ENCODE peak calls at places on chromosomes 3 and 15, in eight cellular contexts. X is ovary, J is heart left ventricle, Y is osteocyte, T is fibroblast of pulmonary artery, H is fibroblast of the aortic adventitia, D is breast epithelium, F is PC-3. Z is an unnamed sample.

GRCh38 chr15:85047271-85047948 is 65.8 kb downstream of the PDE8A start:
- DNase-seq in X (peak), J (peak), Y (no peak), T (peak), H (peak), D (no peak), F (peak), Z (no peak)

GRCh38 chr3:146813496-146813895 is 208.3 kb upstream of the PLSCR5 start:
- DNase-seq in X (no peak), J (no peak), Y (no peak), T (no peak), H (peak), D (no peak), F (no peak), Z (no peak)

GRCh38 chr3:192957441-192957951 is 39.8 kb upstream of the MB21D2 start:
- DNase-seq in X (peak), J (peak), Y (no peak), T (peak), H (peak), D (no peak), F (peak), Z (no peak)

GRCh38 chr3:169836058-169836941 is 23.6 kb upstream of the LRRC34 start:
- DNase-seq in X (no peak), J (no peak), Y (no peak), T (peak), H (no peak), D (no peak), F (no peak), Z (peak)

GRCh38 chr15:79943820-79944219 is 27.2 kb downstream of the BCL2A1 start:
- DNase-seq in X (no peak), J (no peak), Y (no peak), T (peak), H (peak), D (no peak), F (no peak), Z (peak)

GRCh38 chr3:57756528-57757401 is 656 bp downstream of the SLMAP start:
- DNase-seq in X (peak), J (peak), Y (no peak), T (peak), H (peak), D (peak), F (peak), Z (peak)

GRCh38 chr3:128922804-128923459 is 43.5 kb downstream of the ACAD9 start:
- DNase-seq in X (no peak), J (no peak), Y (peak), T (no peak), H (no peak), D (no peak), F (no peak), Z (no peak)

GRCh38 chr15:91548588-91548987 is 304.9 kb upstream of the SLCO3A1 start:
- DNase-seq in X (no peak), J (peak), Y (no peak), T (peak), H (no peak), D (no peak), F (no peak), Z (no peak)

GRCh38 chr15:92902020-92902419 is 1.9 kb downstream of the CHD2 start:
- DNase-seq in X (no peak), J (no peak), Y (no peak), T (no peak), H (peak), D (no peak), F (no peak), Z (no peak)

GRCh38 chr15:52801748-52802085 is 11.6 kb upstream of the ONECUT1 start:
- DNase-seq in X (no peak), J (no peak), Y (no peak), T (no peak), H (no peak), D (no peak), F (no peak), Z (no peak)

GRCh38 chr3:65883614-65884013 is 155.1 kb downstream of the MAGI1 start:
- DNase-seq in X (no peak), J (no peak), Y (no peak), T (peak), H (peak), D (no peak), F (peak), Z (no peak)

GRCh38 chr15:40052604-40053003 is 13.6 kb upstream of the SRP14 start:
- DNase-seq in X (no peak), J (no peak), Y (no peak), T (no peak), H (no peak), D (no peak), F (no peak), Z (no peak)

GRCh38 chr15:40054746-40055575 is 16.0 kb upstream of the SRP14 start:
- DNase-seq in X (no peak), J (no peak), Y (peak), T (no peak), H (peak), D (no peak), F (peak), Z (peak)

GRCh38 chr15:40051616-40052415 is 12.8 kb upstream of the SRP14 start:
- DNase-seq in X (no peak), J (no peak), Y (peak), T (no peak), H (no peak), D (peak), F (no peak), Z (no peak)

GRCh38 chr15:40054056-40054745 is 15.2 kb upstream of the SRP14 start:
- DNase-seq in X (no peak), J (no peak), Y (no peak), T (no peak), H (no peak), D (no peak), F (no peak), Z (no peak)

GRCh38 chr15:40053234-40054055 is 14.5 kb upstream of the SRP14 start:
- DNase-seq in X (no peak), J (no peak), Y (no peak), T (no peak), H (no peak), D (no peak), F (no peak), Z (no peak)
- TF ChIP-seq CTCF in X (no peak), J (no peak), Y (peak), T (peak), H (no peak), D (no peak), F (peak), Z (no peak)

GRCh38 chr3:48428863-48429415 is 947 bp downstream of the PLXNB1 start:
- DNase-seq in X (peak), J (peak), Y (no peak), T (no peak), H (no peak), D (no peak), F (peak), Z (no peak)

GRCh38 chr3:48430359-48431101 is 644 bp upstream of the PLXNB1 start:
- DNase-seq in X (peak), J (peak), Y (no peak), T (no peak), H (no peak), D (no peak), F (peak), Z (no peak)

GRCh38 chr3:48428088-48428862 is 1.6 kb downstream of the PLXNB1 start:
- DNase-seq in X (no peak), J (no peak), Y (no peak), T (no peak), H (no peak), D (no peak), F (peak), Z (no peak)

GRCh38 chr3:48431224-48432029 is 1.5 kb upstream of the PLXNB1 start:
- DNase-seq in X (no peak), J (peak), Y (peak), T (no peak), H (no peak), D (no peak), F (no peak), Z (no peak)

GRCh38 chr3:48429416-48430358 is at the start of gene PLXNB1:
- DNase-seq in X (peak), J (peak), Y (no peak), T (peak), H (peak), D (peak), F (peak), Z (peak)
- TF ChIP-seq CTCF in X (no peak), J (no peak), Y (no peak), T (no peak), H (no peak), D (no peak), F (no peak), Z (no peak)

DNA sequence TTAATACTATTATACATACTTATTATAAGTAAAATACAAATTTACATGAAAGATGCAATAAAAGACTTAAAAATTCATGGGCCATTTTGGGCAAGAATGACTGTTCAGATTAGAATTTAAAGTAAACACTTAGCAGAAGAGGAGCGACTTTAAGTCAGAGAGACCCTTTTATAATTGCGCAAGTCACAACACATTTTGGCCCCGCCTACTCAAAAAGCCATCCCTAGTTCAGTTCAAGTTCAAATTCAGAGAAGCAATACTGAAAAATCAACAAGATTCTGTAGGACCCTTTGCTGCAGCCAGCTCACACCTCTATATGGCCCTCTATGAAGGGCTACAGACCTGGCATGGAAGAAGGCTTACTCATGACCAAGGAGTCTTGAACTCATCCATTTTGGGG is 64.6 kb downstream of the PEAK1 start:
- DNase-seq in X (no peak), J (no peak), Y (no peak), T (no peak), H (no peak), D (no peak), F (no peak), Z (no peak)
- TF ChIP-seq CTCF in X (no peak), J (no peak), Y (no peak), T (no peak), H (no peak), D (no peak), F (no peak), Z (no peak)

GRCh38 chr3:25831578-25831977 is 41.7 kb downstream of the OXSM start:
- DNase-seq in X (no peak), J (no peak), Y (no peak), T (peak), H (peak), D (no peak), F (peak), Z (no peak)
- TF ChIP-seq CTCF in X (no peak), J (peak), Y (peak), T (peak), H (peak), D (no peak), F (peak), Z (peak)